ENCODE peak calls at places on chromosome 22, in nine cellular contexts. E, R, V, G, K, Y, B, X and J are unnamed samples. For H3K9me3, the result is how much of the 10 kb centered on the place peaks cover.

GRCh38 chr22:39926175-39927152 is 25.6 kb downstream of the GRAP2 start:
- DNase-seq in E (no peak), R (peak), V (no peak), G (peak), K (no peak), Y (peak), B (no peak), X (peak), J (no peak)

GRCh38 chr22:37802310-37803194 is 5.2 kb upstream of the GCAT start:
- DNase-seq in E (no peak), R (no peak), V (peak), G (no peak), K (peak), Y (peak), B (peak), X (peak), J (no peak)

GRCh38 chr22:37498289-37498909 is 12.2 kb upstream of the MFNG start:
- DNase-seq in E (no peak), R (no peak), V (peak), G (peak), K (no peak), Y (peak), B (no peak), X (peak), J (peak)

GRCh38 chr22:45876136-45877035 is 100.6 kb downstream of the WNT7B start:
- DNase-seq in E (no peak), R (no peak), V (no peak), G (no peak), K (no peak), Y (no peak), B (no peak), X (no peak), J (no peak)

GRCh38 chr22:43006016-43006505 is 8.9 kb downstream of the PACSIN2 start:
- DNase-seq in E (no peak), R (no peak), V (no peak), G (no peak), K (no peak), Y (no peak), B (no peak), X (no peak), J (no peak)

GRCh38 chr22:18024276-18024939 is at the start of gene MICAL3:
- DNase-seq in E (no peak), R (peak), V (peak), G (peak), K (peak), Y (peak), B (peak), X (peak), J (peak)

GRCh38 chr22:32700186-32700882 is 101.2 kb upstream of the TIMP3 start:
- DNase-seq in E (no peak), R (no peak), V (no peak), G (no peak), K (peak), Y (no peak), B (no peak), X (no peak), J (no peak)

GRCh38 chr22:24445481-24446290 is 18.3 kb downstream of the ADORA2A start:
- DNase-seq in E (no peak), R (no peak), V (no peak), G (no peak), K (no peak), Y (no peak), B (no peak), X (no peak), J (no peak)

GRCh38 chr22:17234144-17234623 is 14.9 kb upstream of the ADA2 start:
- DNase-seq in E (no peak), R (no peak), V (peak), G (no peak), K (no peak), Y (no peak), B (no peak), X (no peak), J (no peak)

GRCh38 chr22:43884600-43885318 is 7.1 kb downstream of the PNPLA5 start:
- DNase-seq in E (peak), R (no peak), V (peak), G (no peak), K (peak), Y (peak), B (peak), X (peak), J (peak)

GRCh38 chr22:37607912-37608476 is 640 bp upstream of the GGA1 start:
- DNase-seq in E (no peak), R (no peak), V (no peak), G (no peak), K (no peak), Y (no peak), B (no peak), X (no peak), J (no peak)

GRCh38 chr22:36467042-36467810 is 14.2 kb downstream of the TXN2 start:
- DNase-seq in E (no peak), R (no peak), V (no peak), G (no peak), K (peak), Y (no peak), B (peak), X (peak), J (no peak)

GRCh38 chr22:28243539-28243938 is 324.5 kb upstream of the PITPNB start:
- DNase-seq in E (no peak), R (no peak), V (no peak), G (no peak), K (no peak), Y (no peak), B (no peak), X (no peak), J (no peak)

GRCh38 chr22:22248878-22249277 is 4.3 kb downstream of the VPREB1 start:
- DNase-seq in E (no peak), R (no peak), V (no peak), G (peak), K (no peak), Y (no peak), B (no peak), X (no peak), J (no peak)

GRCh38 chr22:46077669-46078099 is 72.6 kb upstream of the PPARA start:
- DNase-seq in E (no peak), R (no peak), V (no peak), G (no peak), K (no peak), Y (no peak), B (peak), X (no peak), J (no peak)

GRCh38 chr22:24125942-24126341 is 55.3 kb upstream of the SUSD2 start:
- DNase-seq in E (no peak), R (no peak), V (no peak), G (no peak), K (no peak), Y (no peak), B (no peak), X (no peak), J (no peak)

DNA sequence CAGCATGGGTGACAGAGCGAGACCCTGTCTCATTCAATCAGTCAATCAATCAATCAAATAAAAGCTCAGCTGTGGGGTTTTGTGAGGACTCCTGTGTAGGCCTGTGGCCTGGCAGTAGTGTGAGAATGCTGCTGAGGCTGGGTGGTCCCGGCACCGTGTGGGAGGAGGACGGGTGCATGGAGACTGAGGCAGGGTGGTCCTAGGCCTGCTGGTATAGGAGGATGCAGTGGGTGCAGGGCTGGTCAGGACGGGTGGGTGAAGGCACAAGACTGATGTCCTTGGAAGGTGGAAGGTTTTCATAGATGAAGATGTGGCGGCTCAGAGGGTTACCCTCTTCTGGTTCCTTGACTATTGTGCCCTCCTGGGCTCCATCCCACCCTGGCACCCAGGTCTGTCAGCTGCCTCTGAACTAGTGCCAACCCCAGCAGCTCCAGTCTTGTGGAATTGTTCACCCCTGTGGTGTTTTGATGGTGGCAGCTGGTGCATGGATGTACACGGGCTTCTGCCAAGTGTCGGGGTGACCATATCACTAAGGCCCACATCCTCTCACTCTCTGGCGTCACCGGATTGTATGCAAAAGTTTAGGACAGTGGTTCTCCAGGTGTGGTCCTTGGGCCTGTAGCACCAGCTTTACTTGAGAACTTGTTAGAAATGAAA is 23.7 kb downstream of the TANGO2 start:
- DNase-seq in E (no peak), R (no peak), V (no peak), G (no peak), K (no peak), Y (no peak), B (no peak), X (no peak), J (no peak)
- H3K9me3 ChIP-seq in E (under half), R (under half), V (under half), G (under half), K (under half), Y (under half), B (under half), X (under half), J (under half)

DNA sequence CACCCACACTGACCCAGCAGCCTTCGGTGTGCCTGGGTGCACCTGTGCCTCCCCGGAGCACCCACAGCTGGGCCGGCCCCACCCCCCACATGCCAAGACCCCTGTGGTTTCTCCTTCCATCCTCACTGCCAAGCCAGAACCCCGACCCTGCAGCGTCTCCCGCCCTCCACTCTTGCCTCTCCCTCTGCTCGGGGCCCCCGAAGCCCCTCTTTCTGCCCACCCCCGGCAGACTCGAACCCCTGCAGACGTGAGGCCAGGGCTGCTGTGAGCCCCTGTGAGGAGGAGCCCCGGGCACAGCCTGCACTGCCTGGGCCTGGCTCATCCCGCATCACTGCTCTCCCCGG is 521.1 kb downstream of the BRD1 start:
- DNase-seq in E (peak), R (no peak), V (no peak), G (no peak), K (no peak), Y (no peak), B (no peak), X (peak), J (no peak)
- H3K9me3 ChIP-seq in E (under half), R (under half), V (under half), G (under half), K (half or more), Y (under half), B (under half), X (under half), J (under half)

DNA sequence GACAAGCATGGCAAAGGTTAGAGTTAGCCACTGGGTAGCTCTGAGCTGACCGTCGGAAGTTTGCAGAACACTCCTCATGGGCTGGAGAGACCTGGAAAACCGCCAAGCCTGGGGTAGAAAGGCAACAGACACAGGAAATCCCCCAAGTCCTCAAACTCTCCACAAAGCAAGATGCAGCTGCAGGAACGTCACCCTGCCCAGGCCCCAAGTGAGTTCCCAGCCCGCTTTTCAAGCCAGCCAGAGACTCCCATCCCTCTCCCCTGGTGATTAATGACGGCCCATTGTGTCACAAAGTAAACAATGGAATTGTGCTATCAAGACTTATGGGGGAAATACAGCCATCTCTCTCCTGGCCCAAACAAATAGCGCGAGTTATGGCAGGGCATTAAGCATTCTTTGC is 633.0 kb downstream of the TBC1D22A start:
- DNase-seq in E (no peak), R (no peak), V (peak), G (no peak), K (peak), Y (no peak), B (no peak), X (no peak), J (no peak)
- H3K9me3 ChIP-seq in E (under half), R (under half), V (under half), G (under half), K (under half), Y (under half), B (under half), X (under half), J (under half)

DNA sequence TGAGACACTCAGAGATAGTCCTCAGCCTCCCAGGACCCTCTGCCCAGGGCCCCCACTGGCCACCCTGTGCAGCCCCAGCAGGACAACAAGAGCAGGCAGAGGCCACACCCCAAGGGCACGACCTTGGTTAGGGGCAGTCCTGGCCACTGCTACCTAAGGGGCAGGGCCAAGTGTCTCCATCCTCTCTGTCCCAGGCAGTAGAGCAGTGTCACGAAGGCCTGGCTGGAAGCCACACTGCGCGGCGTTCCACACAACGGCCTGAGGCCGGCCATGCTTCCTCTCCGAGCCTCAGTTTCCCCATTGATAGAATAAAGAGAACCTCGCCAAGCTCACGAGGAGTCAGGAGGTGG is 1074.3 kb downstream of the BRD1 start:
- DNase-seq in E (peak), R (peak), V (no peak), G (no peak), K (no peak), Y (peak), B (no peak), X (no peak), J (no peak)
- H3K9me3 ChIP-seq in E (under half), R (under half), V (under half), G (under half), K (half or more), Y (under half), B (under half), X (under half), J (under half)